ENCODE peak calls at places on chromosome 19, in five cellular contexts. One of them, this sample, is unnamed.

GRCh38 chr19:39831679-39832078 is 2.3 kb downstream of the DYRK1B start:
- DNase-seq in fibroblast of lung: no peak
- DNase-seq in smooth muscle cell of the brain vasculature: no peak
- DNase-seq in WTC11: no peak
- DNase-seq in heart right ventricle: no peak
- DNase-seq in this sample: no peak

GRCh38 chr19:8566855-8567254 is 10.4 kb downstream of the MYO1F start:
- DNase-seq in fibroblast of lung: no peak
- DNase-seq in smooth muscle cell of the brain vasculature: no peak
- DNase-seq in WTC11: no peak
- DNase-seq in heart right ventricle: no peak
- DNase-seq in this sample: no peak

GRCh38 chr19:38635483-38636399 is 11.7 kb upstream of the ACTN4 start:
- DNase-seq in fibroblast of lung: no peak
- DNase-seq in smooth muscle cell of the brain vasculature: no peak
- DNase-seq in WTC11: no peak
- DNase-seq in heart right ventricle: no peak
- DNase-seq in this sample: no peak

GRCh38 chr19:970695-971094 is 13.4 kb upstream of the WDR18 start:
- DNase-seq in fibroblast of lung: peak; percentile 27
- DNase-seq in smooth muscle cell of the brain vasculature: no peak
- DNase-seq in WTC11: no peak
- DNase-seq in heart right ventricle: no peak
- DNase-seq in this sample: no peak

GRCh38 chr19:38400361-38400760 is 2.5 kb upstream of the FAM98C start:
- DNase-seq in fibroblast of lung: no peak
- DNase-seq in smooth muscle cell of the brain vasculature: no peak
- DNase-seq in WTC11: no peak
- DNase-seq in heart right ventricle: no peak
- DNase-seq in this sample: no peak

GRCh38 chr19:18809149-18809978 is 18.3 kb upstream of the COMP start:
- DNase-seq in fibroblast of lung: peak; percentile 91
- DNase-seq in smooth muscle cell of the brain vasculature: no peak
- DNase-seq in WTC11: no peak
- DNase-seq in heart right ventricle: no peak
- DNase-seq in this sample: no peak

GRCh38 chr19:29965529-29965928 is 23.5 kb downstream of the URI1 start:
- DNase-seq in fibroblast of lung: peak; percentile 40
- DNase-seq in smooth muscle cell of the brain vasculature: no peak
- DNase-seq in WTC11: no peak
- DNase-seq in heart right ventricle: no peak
- DNase-seq in this sample: no peak

GRCh38 chr19:57096640-57097361 is 23.0 kb upstream of the USP29 start:
- DNase-seq in fibroblast of lung: no peak
- DNase-seq in smooth muscle cell of the brain vasculature: no peak
- DNase-seq in WTC11: no peak
- DNase-seq in heart right ventricle: no peak
- DNase-seq in this sample: no peak

This sample was measured in right lobe of liver.